ENCODE peak calls at places on chromosomes 4 and X, in five cellular contexts. B, A, Q, F and P are unnamed samples.

GRCh38 chrX:33908074-33908473 is 224.0 kb downstream of the FAM47A start:
- DNase-seq in B (no peak), A (peak), Q (no peak), F (no peak), P (no peak)

GRCh38 chr4:41787931-41788330 is 39.4 kb upstream of the PHOX2B start:
- DNase-seq in B (no peak), A (no peak), Q (peak), F (no peak), P (no peak)

GRCh38 chr4:25862411-25863346 is at the start of gene SEL1L3:
- DNase-seq in B (peak), A (no peak), Q (peak), F (no peak), P (peak)

GRCh38 chr4:166143227-166143626 is 270.2 kb downstream of the TLL1 start:
- DNase-seq in B (no peak), A (no peak), Q (no peak), F (no peak), P (no peak)

GRCh38 chr4:53649357-53649756 is 58.1 kb upstream of the LNX1 start:
- DNase-seq in B (no peak), A (no peak), Q (no peak), F (no peak), P (no peak)

GRCh38 chrX:38262715-38263620 is 42.3 kb upstream of the SRPX start:
- DNase-seq in B (no peak), A (no peak), Q (no peak), F (peak), P (no peak)

GRCh38 chrX:100083146-100083715 is 326.8 kb downstream of the PCDH19 start:
- DNase-seq in B (no peak), A (no peak), Q (no peak), F (no peak), P (peak)

GRCh38 chrX:45715787-45716186 is 515.1 kb upstream of the DIPK2B start:
- DNase-seq in B (no peak), A (peak), Q (no peak), F (peak), P (no peak)

GRCh38 chr4:103445377-103445776 is 247.2 kb upstream of the CENPE start:
- DNase-seq in B (no peak), A (no peak), Q (no peak), F (no peak), P (no peak)

GRCh38 chr4:103451341-103451740 is 253.2 kb upstream of the CENPE start:
- DNase-seq in B (no peak), A (peak), Q (no peak), F (no peak), P (no peak)

GRCh38 chr4:103449285-103449684 is 251.1 kb upstream of the CENPE start:
- DNase-seq in B (no peak), A (peak), Q (no peak), F (no peak), P (no peak)

GRCh38 chr4:103450693-103451092 is 252.6 kb upstream of the CENPE start:
- DNase-seq in B (no peak), A (no peak), Q (no peak), F (no peak), P (no peak)
- H3K4me2 ChIP-seq in B (no peak), A (no peak), Q (no peak), F (no peak), P (no peak)

GRCh38 chrX:49165901-49166881 is 3.6 kb downstream of the MAGIX start:
- DNase-seq in B (peak), A (peak), Q (peak), F (peak), P (peak)
- H3K4me2 ChIP-seq in B (peak), A (peak), Q (peak), F (peak), P (peak)

DNA sequence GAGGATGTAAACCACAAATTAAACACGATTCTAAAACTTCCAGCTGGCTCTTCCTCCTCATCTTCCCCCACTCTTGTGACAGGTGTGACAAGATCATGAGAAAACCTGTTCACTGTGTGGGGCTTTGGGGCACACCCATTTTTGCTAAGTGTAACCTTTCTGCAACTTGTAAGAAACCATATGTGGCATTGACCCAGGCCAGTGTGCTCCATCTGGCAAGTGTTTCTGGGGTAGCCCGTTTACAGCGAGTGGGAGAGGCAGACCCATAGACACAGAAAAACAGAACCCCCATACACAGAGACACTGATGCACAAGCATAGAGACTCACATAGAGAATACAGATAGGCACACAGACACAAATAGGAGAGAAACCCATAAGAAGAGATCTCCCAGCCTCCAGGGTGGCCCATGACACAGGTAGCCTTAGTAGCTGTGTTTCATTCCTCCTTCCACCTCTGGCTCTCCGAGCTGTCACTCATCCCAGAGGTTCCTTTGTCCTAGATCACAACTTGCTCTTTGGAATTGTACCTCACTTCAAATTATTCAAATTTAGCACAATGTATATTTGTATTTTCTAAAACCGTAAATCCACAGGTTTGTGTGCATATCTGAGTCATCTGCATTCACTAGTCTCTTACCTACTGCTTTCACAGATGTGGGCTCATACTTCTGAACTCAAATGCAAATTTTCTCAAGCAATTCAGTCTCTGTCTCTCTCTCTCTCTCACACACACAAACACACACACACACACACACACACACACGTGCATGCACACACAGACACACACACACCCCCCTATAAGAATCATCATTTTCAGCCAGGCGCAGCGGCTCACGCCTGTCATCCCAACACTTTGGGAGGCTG is 114.4 kb downstream of the SH3KBP1 start:
- DNase-seq in B (no peak), A (no peak), Q (no peak), F (no peak), P (no peak)
- H3K4me2 ChIP-seq in B (no peak), A (no peak), Q (peak), F (peak), P (no peak)

GRCh38 chrX:125293792-125294780 is 25.6 kb upstream of the TEX13C start:
- DNase-seq in B (no peak), A (no peak), Q (no peak), F (no peak), P (no peak)
- H3K4me2 ChIP-seq in B (no peak), A (no peak), Q (no peak), F (no peak), P (no peak)

DNA sequence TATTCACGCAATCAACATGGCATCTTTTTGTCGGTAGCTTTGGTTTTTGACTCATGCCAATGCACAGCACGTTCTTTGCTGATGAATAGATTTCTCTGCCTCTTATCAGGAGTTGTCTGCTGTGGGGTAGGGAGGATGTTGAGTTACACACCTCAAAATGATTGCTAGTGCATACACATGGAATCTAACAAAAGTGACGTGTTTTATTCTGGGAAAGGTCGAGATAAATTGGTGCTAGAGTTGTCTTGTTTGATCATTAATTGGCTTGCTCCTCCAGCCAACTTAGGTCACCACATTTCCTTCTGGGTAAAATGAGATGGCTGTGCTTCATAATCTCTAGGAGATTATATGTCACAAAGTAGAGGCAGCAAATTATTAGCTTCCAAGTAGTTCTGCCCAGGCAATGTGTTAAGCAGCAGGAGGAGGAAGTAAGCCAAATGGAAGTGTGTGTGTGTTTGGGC is 3.9 kb downstream of the RAB9A start:
- DNase-seq in B (no peak), A (no peak), Q (no peak), F (no peak), P (no peak)
- H3K4me2 ChIP-seq in B (peak), A (no peak), Q (no peak), F (no peak), P (no peak)

GRCh38 chr4:156949373-156949814 is 22.2 kb downstream of the PDGFC start:
- DNase-seq in B (no peak), A (no peak), Q (no peak), F (peak), P (no peak)
- H3K4me2 ChIP-seq in B (no peak), A (no peak), Q (peak), F (peak), P (no peak)

DNA sequence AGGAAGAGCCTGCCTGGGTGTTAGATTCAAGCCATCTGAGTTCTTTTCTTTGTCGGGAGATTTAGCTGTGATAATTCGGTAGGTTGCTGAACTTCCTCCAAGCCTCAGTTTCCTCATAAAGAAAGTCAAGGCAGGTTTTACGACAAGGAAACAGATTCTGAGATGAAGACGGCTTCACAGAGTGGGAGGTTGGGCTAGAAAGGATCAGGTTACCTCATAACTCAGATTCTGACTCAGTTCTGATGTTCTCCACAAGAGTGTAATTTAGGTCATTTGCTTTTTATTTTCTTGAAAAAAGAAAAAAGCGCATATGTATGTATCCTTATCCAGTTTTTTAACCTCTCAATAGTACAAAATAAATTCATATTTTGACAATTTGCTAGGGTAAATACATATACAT is 47.2 kb upstream of the ELOVL6 start:
- DNase-seq in B (no peak), A (no peak), Q (no peak), F (peak), P (no peak)
- H3K4me2 ChIP-seq in B (peak), A (no peak), Q (no peak), F (peak), P (no peak)